ENCODE peak calls at places on chromosomes 5 and 9, in five cellular contexts. W, V, N, R and B are unnamed samples.

GRCh38 chr9:110979636-110980035 is 58.6 kb downstream of the LPAR1 start:
- DNase-seq in W (no peak), N (no peak), V (no peak), R (no peak), B (no peak)

GRCh38 chr9:91042541-91042940 is 240.9 kb downstream of the SYK start:
- DNase-seq in V (no peak), W (no peak), N (peak; percentile 81), R (no peak), B (no peak)

GRCh38 chr5:60886158-60886557 is 42.1 kb upstream of the ELOVL7 start:
- DNase-seq in N (no peak), V (no peak), R (peak; percentile 61), W (no peak), B (no peak)

GRCh38 chr5:2148312-2149195 is 265.8 kb upstream of the IRX4 start:
- DNase-seq in V (no peak), W (no peak), R (no peak), N (no peak), B (no peak)

GRCh38 chr9:71036501-71036900 is 84.9 kb downstream of the TRPM3 start:
- DNase-seq in R (peak; percentile 6), N (no peak), V (no peak), W (no peak), B (no peak)

GRCh38 chr9:75889977-75890540 is 414 bp upstream of the PCSK5 start:
- DNase-seq in V (no peak), W (peak; percentile 76), R (no peak), N (peak; percentile 89), B (peak; percentile 37)

GRCh38 chr5:18968966-18969365 is 1019.0 kb downstream of the CDH18 start:
- DNase-seq in R (no peak), V (no peak), W (no peak), N (no peak), B (no peak)

GRCh38 chr9:78860806-78861475 is 564.0 kb downstream of the PSAT1 start:
- DNase-seq in W (no peak), R (no peak), N (no peak), V (no peak), B (no peak)

GRCh38 chr5:170681013-170681433 is 102.5 kb upstream of the GABRP start:
- DNase-seq in N (no peak), R (no peak), W (peak; percentile 30), V (no peak), B (no peak)

GRCh38 chr9:100700689-100701318 is 122.9 kb downstream of the CAVIN4 start:
- DNase-seq in V (peak; percentile 32), R (peak; percentile 27), N (no peak), W (peak; percentile 19), B (no peak)

GRCh38 chr5:61640631-61641030 is 308.6 kb downstream of the ZSWIM6 start:
- DNase-seq in R (no peak), V (no peak), N (no peak), W (no peak), B (no peak)

GRCh38 chr5:171336486-171337206 is 27.6 kb downstream of the TLX3 start:
- DNase-seq in V (peak; percentile 42), R (no peak), W (no peak), N (no peak), B (no peak)

GRCh38 chr5:181187500-181188213 is 17.3 kb downstream of the TRIM7 start:
- DNase-seq in V (peak; percentile 86), N (no peak), W (peak; percentile 81), R (peak; percentile 81), B (peak; percentile 88)

GRCh38 chr5:114363837-114364236 is 2.0 kb downstream of the KCNN2 start:
- DNase-seq in V (no peak), R (no peak), W (peak; percentile 27), N (no peak), B (no peak)

GRCh38 chr5:25006734-25007133 is 362.0 kb upstream of the CDH10 start:
- DNase-seq in R (no peak), N (no peak), V (no peak), W (no peak), B (no peak)

GRCh38 chr5:124581866-124582650 is 164.4 kb downstream of the ZNF608 start:
- DNase-seq in R (no peak), W (no peak), V (no peak), N (no peak), B (no peak)

GRCh38 chr5:139251281-139251687 is 42.3 kb upstream of the MATR3 start:
- DNase-seq in R (no peak), N (no peak), W (no peak), V (no peak), B (no peak)

GRCh38 chr5:164119806-164120440 is 614.5 kb downstream of the MAT2B start:
- DNase-seq in R (peak; percentile 30), W (no peak), N (no peak), V (no peak), B (no peak)

DNA sequence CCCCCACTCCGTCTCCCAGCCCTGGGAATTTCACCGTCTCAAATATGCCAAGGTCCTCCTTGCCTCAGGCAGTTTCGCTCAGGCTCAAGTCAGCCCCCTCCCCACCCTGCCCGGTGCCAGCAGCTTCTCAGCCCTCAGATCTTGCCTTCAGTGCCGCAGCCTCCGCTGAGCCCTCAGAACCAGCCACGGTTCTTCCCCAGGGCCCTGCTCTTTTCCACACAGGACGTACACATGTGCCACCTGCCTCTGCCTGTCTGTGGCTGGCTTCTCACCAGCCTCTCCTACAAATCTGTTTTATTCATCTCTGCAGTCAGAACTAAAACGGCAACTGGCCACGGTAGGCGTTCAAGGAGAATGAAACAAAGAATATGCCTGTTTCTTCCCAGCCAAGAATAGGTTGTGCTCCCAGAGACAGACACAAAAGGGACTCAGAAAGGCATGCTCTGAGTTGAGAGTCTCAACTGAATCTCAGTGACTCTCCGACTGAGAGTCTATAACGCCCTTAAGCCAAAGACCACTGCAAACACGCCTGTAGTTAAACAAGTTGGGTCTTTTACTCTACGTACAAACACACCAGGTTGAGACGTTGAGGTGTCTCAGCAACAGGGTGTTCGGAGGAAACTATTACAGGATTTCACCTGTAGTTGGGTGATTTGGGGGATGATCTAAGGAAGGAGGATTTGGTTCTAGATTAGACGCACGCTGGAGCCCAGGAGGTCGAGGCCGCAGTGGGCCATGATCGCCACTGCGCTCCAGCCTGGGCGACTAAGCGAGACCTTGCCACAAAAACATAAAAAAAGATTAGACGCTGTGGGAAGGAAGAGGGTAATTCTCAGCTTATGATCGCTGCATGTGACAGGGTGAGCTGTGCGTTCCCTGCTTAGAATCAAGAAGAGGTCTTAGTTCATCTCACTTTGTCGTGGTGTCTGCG is 10.5 kb upstream of the GRIN1 start:
- DNase-seq in R (no peak), N (no peak), V (no peak), W (no peak), B (no peak)
- TF ChIP-seq POLR2A in R (no peak), N (no peak), V (no peak), W (no peak), B (no peak)

GRCh38 chr9:137404971-137405584 is 17.9 kb downstream of the EXD3 start:
- DNase-seq in V (no peak), R (no peak), W (no peak), N (no peak), B (no peak)

GRCh38 chr9:137407590-137408300 is 15.2 kb downstream of the EXD3 start:
- DNase-seq in R (no peak), N (no peak), W (peak; percentile 56), V (no peak), B (no peak)

GRCh38 chr9:137405677-137406081 is 17.3 kb downstream of the EXD3 start:
- DNase-seq in W (no peak), N (no peak), R (no peak), V (no peak), B (no peak)

GRCh38 chr9:137406876-137407589 is 15.9 kb downstream of the EXD3 start:
- DNase-seq in W (peak; percentile 61), V (no peak), R (peak; percentile 42), N (no peak), B (no peak)

GRCh38 chr9:137406085-137406773 is 16.7 kb downstream of the EXD3 start:
- DNase-seq in V (no peak), W (no peak), R (no peak), N (no peak), B (no peak)
- H3K4me3 ChIP-seq in V (peak overlapping the region; percentile 51), W (no peak overlapping the region), R (peak overlapping the region; percentile 57), N (peak overlapping the region; percentile 53), B (peak overlapping the region; percentile 47)

DNA sequence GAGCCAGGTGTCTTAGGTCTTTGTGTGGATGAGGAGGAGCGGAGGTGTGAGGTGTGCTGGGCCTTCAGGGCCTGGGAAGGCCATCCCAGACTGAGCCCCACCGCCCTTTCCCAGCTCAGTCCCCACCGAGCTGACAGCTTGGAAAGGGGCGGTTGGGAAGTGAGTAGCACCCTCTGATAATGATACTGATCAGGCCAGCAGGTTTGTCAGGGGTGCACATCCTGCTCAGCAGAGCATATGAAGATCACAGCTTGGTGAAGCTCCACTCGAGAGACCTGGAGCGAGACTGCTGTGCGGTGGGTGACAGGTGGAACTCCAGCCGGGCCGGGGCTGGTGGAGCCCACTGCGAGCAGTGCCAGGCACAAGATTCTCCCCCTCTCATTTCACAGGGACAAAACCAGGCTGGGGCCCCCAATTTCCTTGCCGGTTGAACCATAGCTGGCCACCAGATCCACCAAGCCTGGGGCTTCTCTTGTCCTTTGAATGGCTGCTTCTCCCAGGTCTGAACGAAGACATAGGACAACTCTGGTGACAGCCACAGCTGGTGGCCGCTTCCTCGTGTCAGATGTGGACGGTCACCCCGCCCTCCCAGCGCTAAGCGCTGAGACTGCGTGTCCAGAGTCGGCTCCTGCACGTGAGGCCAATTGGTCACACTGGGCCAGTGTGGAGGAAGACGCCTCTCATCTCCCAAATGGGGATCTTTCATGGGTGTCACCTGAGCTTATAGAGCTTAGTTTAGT is 8.3 kb downstream of the QRFP start:
- DNase-seq in V (no peak), R (no peak), W (no peak), N (no peak), B (no peak)
- H3K36me3 ChIP-seq in V (peaks cover 13% of the 10 kb centered on the region), R (peaks cover 61% of the 10 kb centered on the region), W (no peaks in the 10 kb centered on the region), N (peaks cover 72% of the 10 kb centered on the region), B (peaks cover 12% of the 10 kb centered on the region)

DNA sequence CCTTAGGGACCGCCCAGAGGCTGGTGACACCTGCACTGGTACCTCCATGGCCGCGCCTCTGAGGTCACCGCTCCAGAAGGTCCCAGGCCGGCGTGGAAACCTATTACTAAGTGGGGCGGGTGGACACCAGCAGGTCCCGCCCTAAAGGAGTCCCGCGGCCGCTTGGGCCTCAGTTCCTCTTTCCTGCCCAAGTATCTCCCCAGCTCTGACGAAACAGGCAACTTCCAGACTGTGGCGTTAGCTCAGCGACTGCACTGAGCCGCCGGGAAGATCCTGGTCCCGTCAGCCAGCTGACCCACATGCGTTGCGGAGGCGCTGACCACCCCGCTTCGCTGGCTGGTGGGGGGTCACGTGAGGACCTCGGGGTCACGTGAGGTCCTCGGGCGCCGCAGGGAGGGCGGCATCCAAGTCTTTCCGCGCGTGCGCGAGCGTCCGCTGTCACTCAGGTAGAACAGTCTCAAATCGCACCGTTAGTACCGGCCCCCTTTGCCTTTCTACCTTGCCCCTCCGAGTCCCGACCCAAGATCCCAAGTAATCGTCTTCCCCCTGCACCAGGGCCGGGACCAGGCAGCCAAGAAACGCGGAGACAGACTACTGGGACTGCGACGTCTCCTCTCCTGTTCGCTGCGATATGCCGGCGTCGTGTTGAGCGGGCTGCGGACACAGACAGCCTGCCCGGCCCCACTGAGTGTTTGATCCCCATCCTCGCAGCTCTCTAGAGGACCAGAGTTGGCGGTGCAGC is 53.7 kb upstream of the KDM4C start:
- DNase-seq in R (peak; percentile 68), N (peak; percentile 91), W (peak; percentile 89), V (no peak), B (peak; percentile 75)
- TF ChIP-seq POLR2A in R (peak; percentile 45), N (peak; percentile 9), W (peak; percentile 52), V (no peak), B (peak; percentile 57)